ENCODE peak calls at places on chromosomes 16 and 17, in six cellular contexts. O, U, T, A, M and Z are unnamed samples.

GRCh38 chr16:69013991-69014390 is 91.5 kb upstream of the HAS3 start:
- DNase-seq in O (no peak), U (no peak), T (no peak), A (no peak), M (no peak), Z (no peak)

GRCh38 chr16:49828545-49829267 is 27.2 kb downstream of the ZNF423 start:
- DNase-seq in O (peak), U (no peak), T (no peak), A (no peak), M (no peak), Z (no peak)

GRCh38 chr17:48869821-48870318 is 22.7 kb upstream of the ATP5MC1 start:
- DNase-seq in O (no peak), U (no peak), T (no peak), A (no peak), M (no peak), Z (no peak)

GRCh38 chr16:87311387-87311786 is 5.8 kb downstream of the C16orf95 start:
- DNase-seq in O (peak), U (no peak), T (no peak), A (no peak), M (no peak), Z (no peak)

GRCh38 chr16:22848451-22848850 is 34.5 kb downstream of the HS3ST2 start:
- DNase-seq in O (no peak), U (peak), T (no peak), A (no peak), M (no peak), Z (no peak)

GRCh38 chr17:59074494-59074893 is 32.2 kb downstream of the TRIM37 start:
- DNase-seq in O (no peak), U (peak), T (peak), A (no peak), M (no peak), Z (peak)

GRCh38 chr16:77822656-77823055 is 34.3 kb downstream of the VAT1L start:
- DNase-seq in O (no peak), U (no peak), T (no peak), A (no peak), M (no peak), Z (no peak)

GRCh38 chr16:64153718-64154117 is 968.1 kb downstream of the CDH11 start:
- DNase-seq in O (no peak), U (peak), T (no peak), A (no peak), M (no peak), Z (no peak)

GRCh38 chr17:32100971-32101631 is 41.2 kb upstream of the RHOT1 start:
- DNase-seq in O (no peak), U (no peak), T (no peak), A (no peak), M (no peak), Z (no peak)

GRCh38 chr16:1581804-1582203 is 30.1 kb downstream of the IFT140 start:
- DNase-seq in O (no peak), U (no peak), T (no peak), A (no peak), M (no peak), Z (no peak)

GRCh38 chr17:13671341-13671740 is 69.6 kb upstream of the HS3ST3A1 start:
- DNase-seq in O (no peak), U (no peak), T (no peak), A (no peak), M (no peak), Z (no peak)

GRCh38 chr17:61467416-61468262 is 15.4 kb downstream of the TBX4 start:
- DNase-seq in O (no peak), U (peak), T (peak), A (peak), M (peak), Z (peak)

GRCh38 chr16:82660078-82660645 is 33.4 kb downstream of the CDH13 start:
- DNase-seq in O (no peak), U (peak), T (no peak), A (no peak), M (no peak), Z (no peak)

GRCh38 chr17:51653902-51654301 is 393.6 kb downstream of the UTP18 start:
- DNase-seq in O (no peak), U (no peak), T (peak), A (no peak), M (no peak), Z (no peak)

GRCh38 chr17:38879878-38880727 is 10.2 kb downstream of the LASP1 start:
- DNase-seq in O (no peak), U (peak), T (peak), A (no peak), M (no peak), Z (peak)
- H3K4me3 ChIP-seq in O (no peak), U (no peak), T (peak), A (no peak), M (peak), Z (peak)

GRCh38 chr16:58198022-58198683 is at the start of gene CSNK2A2:
- DNase-seq in O (peak), U (peak), T (peak), A (peak), M (peak), Z (no peak)
- TF ChIP-seq CTCF in O (no peak), U (peak), T (peak), A (peak), M (peak), Z (peak)

DNA sequence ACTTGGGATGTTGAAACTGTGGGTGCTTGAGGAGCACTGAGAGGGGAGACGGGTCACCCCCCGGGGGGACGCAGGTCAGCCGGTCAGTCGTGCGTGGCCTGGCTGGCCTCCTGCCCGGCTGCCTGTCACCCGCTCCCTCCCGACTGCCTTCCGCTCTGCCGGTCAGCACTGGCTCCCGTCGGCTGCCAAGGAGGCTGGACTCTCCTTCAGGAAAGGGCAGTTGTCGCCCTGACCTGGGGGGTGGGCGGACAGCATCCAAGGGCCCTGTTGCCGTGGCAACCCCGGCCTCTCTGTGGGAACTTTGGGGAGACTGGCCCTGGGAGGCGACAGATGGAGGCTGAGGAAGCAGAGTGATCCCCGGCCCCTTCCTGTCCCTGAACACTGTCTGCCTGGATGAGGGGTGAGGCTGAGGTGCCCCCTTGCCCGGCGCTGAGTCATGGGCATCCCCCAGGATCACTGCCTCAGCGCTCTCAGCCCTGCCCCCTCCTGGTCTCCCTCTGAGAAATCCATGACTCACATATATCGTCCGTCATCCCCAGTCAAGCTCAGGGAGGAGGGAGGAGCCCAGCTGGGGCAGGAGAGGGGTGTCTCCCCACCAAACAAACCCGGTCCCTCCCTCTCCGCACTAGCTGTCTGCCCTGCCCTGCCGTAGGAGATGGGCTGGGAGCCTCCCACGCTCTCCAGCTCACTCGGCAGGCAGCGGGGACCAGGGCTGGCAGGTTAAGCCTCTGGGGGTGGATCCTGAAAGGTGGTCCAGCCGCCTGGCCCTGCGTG is at the start of gene ADGRG1:
- DNase-seq in O (peak), U (peak), T (peak), A (peak), M (peak), Z (peak)
- H3K4me3 ChIP-seq in O (peak), U (peak), T (peak), A (peak), M (peak), Z (peak)

DNA sequence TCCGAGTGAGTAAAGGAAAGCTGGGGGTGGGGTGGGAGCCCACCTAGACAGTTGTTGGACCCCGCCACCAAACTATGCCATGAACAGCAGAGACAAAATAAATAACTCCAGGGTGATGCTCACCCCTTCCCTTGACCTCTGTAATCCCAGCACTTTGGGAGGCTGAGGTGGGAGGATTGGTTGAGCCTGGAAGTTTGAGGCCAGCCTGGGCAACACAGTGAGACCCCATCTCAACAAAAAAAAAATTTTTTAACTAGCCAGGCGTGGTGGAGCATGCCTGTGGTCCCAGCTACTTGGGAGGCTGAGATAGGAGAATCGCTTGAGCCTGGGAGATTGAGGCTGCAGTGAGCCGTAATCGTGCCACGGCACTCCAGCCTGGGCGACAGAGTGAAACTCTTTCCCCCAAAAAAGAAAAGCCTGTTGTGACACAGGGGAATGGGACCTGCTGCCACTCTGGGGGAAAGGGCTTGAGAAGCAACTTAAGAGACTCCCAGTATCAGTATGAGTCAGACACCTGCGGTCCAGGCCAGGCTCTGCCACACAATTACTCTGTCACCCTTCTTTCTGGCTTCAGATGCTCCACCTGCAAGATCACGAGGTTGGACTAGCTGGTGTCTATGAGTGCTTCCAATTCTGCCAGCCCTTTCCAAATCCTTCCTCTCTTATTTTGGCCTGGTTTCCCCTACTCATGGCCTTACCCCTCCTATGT is 5.0 kb downstream of the SGCA start:
- DNase-seq in O (peak), U (peak), T (no peak), A (no peak), M (no peak), Z (no peak)
- TF ChIP-seq CTCF in O (no peak), U (no peak), T (no peak), A (no peak), M (no peak), Z (no peak)

GRCh38 chr17:6461246-6461645 is 17.0 kb downstream of the PIMREG start:
- DNase-seq in O (no peak), U (no peak), T (no peak), A (no peak), M (no peak), Z (no peak)
- H3K4me3 ChIP-seq in O (no peak), U (no peak), T (no peak), A (no peak), M (no peak), Z (no peak)

GRCh38 chr17:28505986-28506665 is at the start of gene FOXN1:
- DNase-seq in O (no peak), U (peak), T (no peak), A (no peak), M (no peak), Z (no peak)
- TF ChIP-seq CTCF in O (no peak), U (no peak), T (no peak), A (no peak), M (no peak), Z (no peak)

GRCh38 chr17:45312477-45313418 is 4.1 kb downstream of the MAP3K14 start:
- DNase-seq in O (no peak), U (no peak), T (no peak), A (no peak), M (no peak), Z (no peak)
- H3K4me3 ChIP-seq in O (peak), U (no peak), T (peak), A (no peak), M (peak), Z (no peak)

DNA sequence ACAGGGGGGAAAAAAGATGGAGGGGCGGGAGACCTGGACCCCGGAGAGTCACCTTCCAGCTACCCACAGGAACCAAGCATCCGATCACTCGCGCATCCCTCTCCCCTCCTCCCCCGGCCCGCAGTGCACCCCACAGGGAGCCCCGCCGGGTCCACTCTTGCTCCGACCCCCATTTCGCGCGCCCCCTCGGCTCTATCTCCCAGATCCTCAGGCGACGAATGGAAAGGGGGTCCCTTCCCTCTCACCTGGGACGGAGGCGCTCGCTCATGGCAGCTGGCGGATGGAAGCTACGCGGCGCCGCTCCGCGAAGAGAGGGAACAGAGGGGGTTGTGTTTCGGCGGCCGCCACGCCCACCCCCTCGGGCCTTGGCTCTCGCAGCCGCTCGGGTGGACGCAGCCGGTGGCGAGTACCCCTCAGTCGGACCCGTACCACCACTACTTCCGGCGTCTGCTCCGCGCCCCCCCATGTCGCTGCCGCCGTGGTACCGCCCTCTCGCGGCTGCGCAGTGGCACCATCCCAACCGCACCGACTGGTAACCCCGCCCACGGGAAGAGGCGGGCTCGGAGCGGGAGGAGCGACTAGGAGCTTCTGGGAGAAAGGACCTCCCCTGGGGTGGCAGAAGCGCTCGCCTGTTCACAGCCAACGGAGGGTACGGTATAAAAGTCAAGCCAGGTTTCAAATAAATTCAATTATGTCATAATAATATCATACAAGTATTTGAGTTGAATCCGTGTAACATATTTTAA is 29.7 kb downstream of the CPSF4L start:
- DNase-seq in O (peak), U (peak), T (peak), A (peak), M (peak), Z (peak)
- TF ChIP-seq CTCF in O (no peak), U (peak), T (no peak), A (peak), M (peak), Z (peak)

GRCh38 chr17:80413771-80414507 is 1.0 kb upstream of the ENDOV start:
- DNase-seq in O (no peak), U (no peak), T (no peak), A (no peak), M (no peak), Z (no peak)
- H3K4me3 ChIP-seq in O (peak), U (peak), T (peak), A (peak), M (peak), Z (peak)

GRCh38 chr17:17748179-17748578 is 66.9 kb downstream of the RAI1 start:
- DNase-seq in O (no peak), U (no peak), T (no peak), A (no peak), M (no peak), Z (no peak)
- TF ChIP-seq CTCF in O (no peak), U (peak), T (peak), A (no peak), M (no peak), Z (peak)